ENCODE peak calls at places on chromosomes 11 and 22, in five cellular contexts. K is HAP-1, T is AG04450, F is neuronal stem cell, P is upper lobe of right lung. I is an unnamed sample.
A peak's percentile ranks its signal among the peaks of the same experiment; 100 is the strongest.

GRCh38 chr11:79973701-79974626 is 533.1 kb upstream of the TENM4 start:
- DNase-seq in F (peak; percentile 31), K (no peak), T (no peak), P (no peak), I (peak; percentile 19)

GRCh38 chr11:68271023-68271780 is 571 bp downstream of the C11orf24 start:
- DNase-seq in T (peak; percentile 61), P (no peak), K (peak; percentile 82), F (peak; percentile 53), I (peak; percentile 85)

GRCh38 chr11:79200398-79201070 is 240.3 kb downstream of the TENM4 start:
- DNase-seq in P (no peak), F (no peak), T (no peak), K (no peak), I (no peak)

GRCh38 chr11:3077174-3077839 is 20.1 kb upstream of the CARS1 start:
- DNase-seq in K (no peak), T (no peak), P (no peak), F (no peak), I (no peak)

GRCh38 chr11:60761436-60762190 is 4.9 kb downstream of the MS4A15 start:
- DNase-seq in T (no peak), F (no peak), P (no peak), K (no peak), I (no peak)

GRCh38 chr11:87463486-87464102 is 425.9 kb downstream of the TMEM135 start:
- DNase-seq in K (no peak), F (peak; percentile 27), T (no peak), P (no peak), I (peak; percentile 29)

GRCh38 chr11:78932757-78933156 is 358.1 kb upstream of the NARS2 start:
- DNase-seq in T (no peak), F (no peak), P (no peak), K (no peak), I (no peak)

GRCh38 chr11:122559734-122560382 is 95.7 kb upstream of the UBASH3B start:
- DNase-seq in K (peak; percentile 12), T (no peak), F (no peak), P (no peak), I (peak; percentile 2)

DNA sequence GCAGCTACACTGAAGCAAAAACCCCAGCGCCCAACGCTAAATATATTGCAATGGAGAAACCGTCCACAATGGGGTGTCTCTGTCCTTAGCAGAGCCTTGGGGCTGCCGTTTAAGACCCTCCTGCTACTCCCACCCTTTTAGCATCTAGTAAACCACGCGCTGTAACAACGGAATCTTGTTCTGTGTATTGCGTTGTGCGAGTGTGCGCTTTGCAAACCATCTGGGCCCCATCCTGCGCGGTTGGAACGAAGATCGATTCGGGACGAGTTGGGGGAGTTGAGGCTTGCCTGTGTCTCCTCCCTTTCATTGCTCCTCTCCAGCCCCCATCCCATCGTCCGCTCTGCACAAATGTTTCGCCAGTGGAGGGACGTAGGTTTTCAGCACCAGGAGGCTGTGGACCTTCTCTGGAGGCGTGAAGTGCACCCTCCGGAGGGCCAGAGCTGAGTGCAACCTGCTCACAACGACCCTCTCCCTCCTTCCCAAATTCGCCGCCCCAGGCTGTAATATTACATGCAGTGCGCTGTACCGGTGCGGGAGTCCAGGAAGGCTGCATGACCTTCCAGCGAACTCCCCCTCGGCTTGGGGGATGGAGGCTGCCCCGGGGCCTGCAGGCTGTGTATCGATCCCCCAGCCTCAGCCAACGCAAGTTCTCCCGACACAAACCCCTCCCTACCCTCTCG is 1.6 kb upstream of the KMT2A start:
- DNase-seq in F (peak; percentile 71), K (no peak), P (peak; percentile 66), T (no peak), I (peak; percentile 53)
- H3K4me3 ChIP-seq in F (peak overlapping the region; percentile 67), K (peak overlapping the region; percentile 80), P (peak overlapping the region; percentile 94), T (peak overlapping the region; percentile 72), I (peak overlapping the region; percentile 53)

DNA sequence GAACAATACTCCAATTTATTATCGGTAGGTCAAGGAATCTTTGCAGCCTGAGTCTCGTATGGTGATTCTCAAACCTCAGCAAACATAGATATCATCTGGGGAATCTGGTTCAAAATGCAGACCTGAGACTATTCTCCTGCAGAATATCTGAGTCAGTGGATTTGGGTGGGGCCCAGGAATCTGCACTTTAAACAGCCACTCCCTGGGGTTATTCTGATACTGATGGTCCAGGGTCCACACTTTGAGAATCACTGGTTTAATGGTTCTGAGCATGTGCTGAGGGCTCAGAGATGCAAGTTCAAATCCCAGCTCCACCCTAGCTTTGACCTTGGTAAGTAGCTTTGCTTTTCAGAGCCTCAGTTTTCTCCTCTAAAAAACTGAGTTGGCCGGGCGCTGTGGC is 53.5 kb upstream of the GRK3 start:
- DNase-seq in P (no peak), T (no peak), K (no peak), F (no peak), I (no peak)
- H3K4me3 ChIP-seq in P (no peak overlapping the region), T (no peak overlapping the region), K (no peak overlapping the region), F (no peak overlapping the region), I (no peak overlapping the region)

DNA sequence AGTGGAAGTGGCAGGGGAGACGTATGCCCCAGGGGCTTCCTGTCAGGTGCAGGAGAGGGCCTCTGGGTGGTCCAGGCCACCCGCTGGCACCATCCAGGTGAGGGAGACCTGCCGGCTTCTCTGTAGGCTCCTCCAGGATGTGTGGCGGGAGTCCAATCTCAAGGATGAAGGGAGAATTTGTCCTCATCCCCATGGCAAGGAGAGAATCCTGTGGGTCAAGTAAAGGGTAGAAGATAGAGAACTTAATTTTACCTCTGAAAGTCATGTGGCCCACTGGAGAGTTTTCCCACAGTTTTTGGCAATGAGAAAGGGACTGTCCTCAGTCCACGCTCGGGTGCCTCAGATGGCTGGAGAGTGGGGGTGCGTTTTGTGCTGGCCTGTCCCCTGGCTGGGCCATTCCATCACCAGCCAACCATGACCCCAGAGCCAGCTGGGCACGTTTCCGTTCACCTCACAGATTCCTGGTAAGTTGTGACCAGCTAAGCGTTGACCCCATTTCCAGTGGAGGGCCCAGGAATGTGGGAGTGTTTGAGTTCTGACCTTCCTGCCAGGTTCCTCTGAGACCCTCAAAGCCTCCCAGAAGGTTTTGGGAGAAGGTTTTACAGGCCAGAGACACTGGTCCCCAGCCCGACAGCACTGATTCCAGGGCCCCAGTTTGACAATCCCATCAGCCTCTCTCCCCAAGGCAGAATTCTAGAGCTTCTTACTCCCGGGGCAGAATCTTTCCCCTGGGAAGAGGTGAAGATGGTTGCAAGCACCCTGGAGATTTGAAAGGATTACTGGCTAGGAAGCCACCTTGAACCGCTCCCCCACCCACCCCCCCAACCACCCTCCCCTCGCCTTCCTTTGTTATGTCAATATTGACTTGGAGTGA is 2.6 kb downstream of the OVOL1 start:
- DNase-seq in K (no peak), F (no peak), P (no peak), T (no peak), I (no peak)
- H3K4me3 ChIP-seq in K (no peak overlapping the region), F (no peak overlapping the region), P (no peak overlapping the region), T (no peak overlapping the region), I (no peak overlapping the region)

GRCh38 chr11:118175600-118176399 is 639 bp downstream of the SCN2B start:
- DNase-seq in P (no peak), T (no peak), F (no peak), K (no peak), I (no peak)
- H3K4me3 ChIP-seq in P (peak overlapping the region; percentile 43), T (no peak overlapping the region), F (no peak overlapping the region), K (no peak overlapping the region), I (peak overlapping the region; percentile 47)